ENCODE peak calls at places on chromosomes 2 and 18, in four cellular contexts. One of them, this sample, is unnamed.

GRCh38 chr2:179273461-179273962 is 8.9 kb upstream of the SESTD1 start:
- DNase-seq in dorsolateral prefrontal cortex: no peak
- DNase-seq in endodermal cell: no peak
- DNase-seq in omental fat pad: no peak
- DNase-seq in this sample: no peak

GRCh38 chr2:173607601-173608311 is 253.1 kb downstream of the CDCA7 start:
- DNase-seq in omental fat pad: no peak
- DNase-seq in endodermal cell: no peak
- DNase-seq in dorsolateral prefrontal cortex: no peak
- DNase-seq in this sample: no peak

GRCh38 chr18:70384181-70384790 is 95.4 kb downstream of the SOCS6 start:
- DNase-seq in dorsolateral prefrontal cortex: no peak
- DNase-seq in omental fat pad: no peak
- DNase-seq in endodermal cell: no peak
- DNase-seq in this sample: no peak

GRCh38 chr2:67965246-67965645 is 97.6 kb downstream of the C1D start:
- DNase-seq in omental fat pad: no peak
- DNase-seq in endodermal cell: no peak
- DNase-seq in dorsolateral prefrontal cortex: no peak
- DNase-seq in this sample: no peak

GRCh38 chr2:160140471-160140870 is 59.6 kb downstream of the ITGB6 start:
- DNase-seq in omental fat pad: no peak
- DNase-seq in endodermal cell: no peak
- DNase-seq in dorsolateral prefrontal cortex: no peak
- DNase-seq in this sample: no peak

GRCh38 chr2:696463-696862 is 19.3 kb upstream of the TMEM18 start:
- DNase-seq in dorsolateral prefrontal cortex: no peak
- DNase-seq in endodermal cell: no peak
- DNase-seq in omental fat pad: no peak
- DNase-seq in this sample: no peak

GRCh38 chr18:12460874-12461273 is 53.1 kb downstream of the PRELID3A start:
- DNase-seq in dorsolateral prefrontal cortex: no peak
- DNase-seq in omental fat pad: no peak
- DNase-seq in endodermal cell: no peak
- DNase-seq in this sample: no peak

GRCh38 chr18:66993492-66993891 is 389.6 kb upstream of the CDH19 start:
- DNase-seq in dorsolateral prefrontal cortex: no peak
- DNase-seq in endodermal cell: no peak
- DNase-seq in omental fat pad: no peak
- DNase-seq in this sample: no peak

GRCh38 chr2:47072018-47072691 is 83.0 kb downstream of the STPG4 start:
- DNase-seq in dorsolateral prefrontal cortex: peak
- DNase-seq in endodermal cell: no peak
- DNase-seq in omental fat pad: peak
- DNase-seq in this sample: no peak

GRCh38 chr2:238974510-238975166 is 126.8 kb downstream of the TWIST2 start:
- DNase-seq in endodermal cell: peak
- DNase-seq in dorsolateral prefrontal cortex: no peak
- DNase-seq in omental fat pad: no peak
- DNase-seq in this sample: no peak

GRCh38 chr2:70708376-70709199 is 59.4 kb downstream of the ADD2 start:
- DNase-seq in dorsolateral prefrontal cortex: no peak
- DNase-seq in omental fat pad: no peak
- DNase-seq in endodermal cell: peak
- DNase-seq in this sample: no peak

GRCh38 chr18:63787673-63788072 is 12.5 kb downstream of the SERPINB7 start:
- DNase-seq in omental fat pad: no peak
- DNase-seq in endodermal cell: no peak
- DNase-seq in dorsolateral prefrontal cortex: no peak
- DNase-seq in this sample: no peak

GRCh38 chr2:218029366-218030360 is 26.9 kb upstream of the TNS1 start:
- DNase-seq in dorsolateral prefrontal cortex: no peak
- DNase-seq in endodermal cell: peak
- DNase-seq in omental fat pad: no peak
- DNase-seq in this sample: no peak

GRCh38 chr18:38052879-38053590 is 487.4 kb upstream of the CELF4 start:
- DNase-seq in endodermal cell: no peak
- DNase-seq in omental fat pad: no peak
- DNase-seq in dorsolateral prefrontal cortex: no peak
- DNase-seq in this sample: no peak

GRCh38 chr2:121055501-121055900 is 229.5 kb downstream of the TFCP2L1 start:
- DNase-seq in endodermal cell: no peak
- DNase-seq in dorsolateral prefrontal cortex: no peak
- DNase-seq in omental fat pad: no peak
- DNase-seq in this sample: no peak

GRCh38 chr2:137521653-137522052 is 442.6 kb upstream of the HNMT start:
- DNase-seq in dorsolateral prefrontal cortex: no peak
- DNase-seq in endodermal cell: no peak
- DNase-seq in omental fat pad: no peak
- DNase-seq in this sample: no peak

GRCh38 chr2:67340118-67341011 is 56.8 kb upstream of the ETAA1 start:
- DNase-seq in endodermal cell: no peak
- DNase-seq in omental fat pad: no peak
- DNase-seq in dorsolateral prefrontal cortex: no peak
- DNase-seq in this sample: no peak

GRCh38 chr2:22209545-22209944 is 1085.8 kb downstream of the TDRD15 start:
- DNase-seq in endodermal cell: no peak
- DNase-seq in omental fat pad: no peak
- DNase-seq in dorsolateral prefrontal cortex: no peak
- DNase-seq in this sample: no peak

GRCh38 chr18:80193701-80194100 is 53.6 kb downstream of the PARD6G start:
- DNase-seq in endodermal cell: peak
- DNase-seq in omental fat pad: no peak
- DNase-seq in dorsolateral prefrontal cortex: no peak
- DNase-seq in this sample: no peak

GRCh38 chr2:19648583-19648982 is 253.2 kb downstream of the TTC32 start:
- DNase-seq in omental fat pad: peak
- DNase-seq in dorsolateral prefrontal cortex: no peak
- DNase-seq in endodermal cell: no peak
- DNase-seq in this sample: no peak

GRCh38 chr2:88735853-88736252 is 44.4 kb downstream of the RPIA start:
- DNase-seq in dorsolateral prefrontal cortex: no peak
- DNase-seq in endodermal cell: no peak
- DNase-seq in omental fat pad: no peak
- DNase-seq in this sample: no peak

GRCh38 chr2:2571301-2572198 is 240.5 kb upstream of the MYT1L start:
- DNase-seq in dorsolateral prefrontal cortex: no peak
- DNase-seq in endodermal cell: peak
- DNase-seq in omental fat pad: no peak
- DNase-seq in this sample: no peak

GRCh38 chr2:218995972-218996644 is 2.9 kb upstream of the CRYBA2 start:
- DNase-seq in endodermal cell: peak
- DNase-seq in omental fat pad: peak
- DNase-seq in dorsolateral prefrontal cortex: peak
- DNase-seq in this sample: peak

GRCh38 chr2:172239944-172240590 is 137.4 kb upstream of the DLX2 start:
- DNase-seq in endodermal cell: no peak
- DNase-seq in omental fat pad: no peak
- DNase-seq in dorsolateral prefrontal cortex: no peak
- DNase-seq in this sample: no peak

GRCh38 chr2:196159223-196159892 is 12.0 kb downstream of the STK17B start:
- DNase-seq in dorsolateral prefrontal cortex: no peak
- DNase-seq in omental fat pad: no peak
- DNase-seq in endodermal cell: no peak
- DNase-seq in this sample: no peak

GRCh38 chr2:211498551-211499205 is 942.3 kb downstream of the CPS1 start:
- DNase-seq in omental fat pad: no peak
- DNase-seq in dorsolateral prefrontal cortex: no peak
- DNase-seq in endodermal cell: no peak
- DNase-seq in this sample: no peak

GRCh38 chr18:58335821-58336220 is 291.8 kb downstream of the NEDD4L start:
- DNase-seq in omental fat pad: no peak
- DNase-seq in dorsolateral prefrontal cortex: no peak
- DNase-seq in endodermal cell: no peak
- DNase-seq in this sample: no peak
- TF ChIP-seq CTCF in omental fat pad: no peak
- TF ChIP-seq CTCF in dorsolateral prefrontal cortex: no peak
- TF ChIP-seq CTCF in endodermal cell: peak
- TF ChIP-seq CTCF in this sample: no peak

GRCh38 chr2:12490641-12491040 is 226.1 kb upstream of the TRIB2 start:
- DNase-seq in omental fat pad: no peak
- DNase-seq in endodermal cell: no peak
- DNase-seq in dorsolateral prefrontal cortex: no peak
- DNase-seq in this sample: no peak

GRCh38 chr2:12488365-12488972 is 228.3 kb upstream of the TRIB2 start:
- DNase-seq in dorsolateral prefrontal cortex: no peak
- DNase-seq in endodermal cell: no peak
- DNase-seq in omental fat pad: no peak
- DNase-seq in this sample: no peak

GRCh38 chr2:12495247-12495868 is 221.4 kb upstream of the TRIB2 start:
- DNase-seq in endodermal cell: no peak
- DNase-seq in omental fat pad: no peak
- DNase-seq in dorsolateral prefrontal cortex: no peak
- DNase-seq in this sample: no peak

GRCh38 chr2:12498286-12498685 is 218.4 kb upstream of the TRIB2 start:
- DNase-seq in dorsolateral prefrontal cortex: no peak
- DNase-seq in omental fat pad: no peak
- DNase-seq in endodermal cell: no peak
- DNase-seq in this sample: no peak

DNA sequence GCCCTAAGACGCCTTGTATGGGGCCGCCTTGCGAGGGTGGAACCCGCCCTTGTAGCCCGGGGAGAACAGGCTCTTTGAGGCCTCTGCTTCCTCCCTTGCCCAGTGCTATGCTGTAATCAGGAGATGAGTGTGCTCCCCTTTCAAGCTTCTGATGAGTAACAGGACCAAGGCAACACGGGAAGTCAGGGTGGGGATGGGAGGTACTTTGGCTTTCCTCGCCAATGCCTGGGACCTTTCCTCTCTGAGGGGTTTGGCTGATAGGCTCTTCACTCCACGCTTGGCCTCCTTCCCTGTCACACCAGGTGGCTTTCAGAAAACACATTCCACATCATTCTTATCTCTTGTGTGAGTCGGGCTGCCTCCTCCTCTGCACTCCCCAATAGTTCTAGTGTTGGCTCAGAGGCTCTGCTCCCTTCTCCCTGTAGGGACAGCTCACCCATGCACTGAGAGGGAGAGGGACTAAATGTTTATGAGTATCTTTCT is 223.7 kb upstream of the TRIB2 start:
- DNase-seq in dorsolateral prefrontal cortex: no peak
- DNase-seq in endodermal cell: peak
- DNase-seq in omental fat pad: no peak
- DNase-seq in this sample: no peak
- TF ChIP-seq CTCF in dorsolateral prefrontal cortex: no peak
- TF ChIP-seq CTCF in endodermal cell: no peak
- TF ChIP-seq CTCF in omental fat pad: no peak
- TF ChIP-seq CTCF in this sample: no peak

DNA sequence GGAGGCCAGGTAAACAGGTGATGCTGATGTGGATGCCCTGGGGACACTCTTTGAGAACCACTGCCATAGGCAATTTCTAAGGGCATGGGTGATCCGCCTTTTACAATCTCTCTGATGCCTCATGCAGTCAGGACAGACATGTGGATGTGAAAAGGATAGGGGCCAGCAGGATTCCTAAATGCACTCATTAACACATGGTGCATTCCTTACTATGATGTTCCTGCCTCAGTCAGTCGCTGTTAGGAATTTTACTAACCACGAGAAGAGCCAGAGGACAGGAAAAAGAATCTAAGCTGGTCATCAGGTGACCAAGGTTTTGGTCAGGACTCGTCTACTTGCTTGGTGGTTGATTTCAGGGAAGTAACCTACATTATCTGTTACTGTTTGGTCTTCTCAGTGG is 191.0 kb downstream of the ARL4C start:
- DNase-seq in dorsolateral prefrontal cortex: no peak
- DNase-seq in endodermal cell: no peak
- DNase-seq in omental fat pad: no peak
- DNase-seq in this sample: no peak
- TF ChIP-seq CTCF in dorsolateral prefrontal cortex: no peak
- TF ChIP-seq CTCF in endodermal cell: no peak
- TF ChIP-seq CTCF in omental fat pad: no peak
- TF ChIP-seq CTCF in this sample: no peak

DNA sequence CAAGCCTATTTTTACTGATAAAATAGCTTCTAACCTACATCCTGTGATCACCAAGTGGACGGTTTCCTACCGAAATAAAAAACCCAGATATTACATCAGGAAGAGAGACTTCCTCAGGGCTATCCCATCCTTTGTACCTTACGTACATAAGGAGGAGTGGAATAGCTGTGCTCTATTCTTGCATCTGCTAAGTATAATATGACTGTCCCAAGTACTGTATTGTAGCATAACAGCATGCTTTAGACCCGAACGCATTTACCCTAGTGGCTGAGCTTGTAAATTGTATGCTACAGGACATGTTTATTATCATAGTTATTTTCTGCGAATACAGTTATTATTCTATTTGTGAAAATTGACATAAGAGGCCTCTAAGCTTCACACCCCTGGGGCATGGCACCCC is 302.4 kb downstream of the CLIP4 start:
- DNase-seq in endodermal cell: no peak
- DNase-seq in omental fat pad: no peak
- DNase-seq in dorsolateral prefrontal cortex: no peak
- DNase-seq in this sample: no peak
- TF ChIP-seq CTCF in endodermal cell: peak
- TF ChIP-seq CTCF in omental fat pad: no peak
- TF ChIP-seq CTCF in dorsolateral prefrontal cortex: no peak
- TF ChIP-seq CTCF in this sample: peak

GRCh38 chr2:43226955-43227829 is 786 bp upstream of the ZFP36L2 start:
- DNase-seq in omental fat pad: peak
- DNase-seq in dorsolateral prefrontal cortex: peak
- DNase-seq in endodermal cell: peak
- DNase-seq in this sample: peak
- TF ChIP-seq CTCF in omental fat pad: no peak
- TF ChIP-seq CTCF in dorsolateral prefrontal cortex: peak
- TF ChIP-seq CTCF in endodermal cell: peak
- TF ChIP-seq CTCF in this sample: no peak

DNA sequence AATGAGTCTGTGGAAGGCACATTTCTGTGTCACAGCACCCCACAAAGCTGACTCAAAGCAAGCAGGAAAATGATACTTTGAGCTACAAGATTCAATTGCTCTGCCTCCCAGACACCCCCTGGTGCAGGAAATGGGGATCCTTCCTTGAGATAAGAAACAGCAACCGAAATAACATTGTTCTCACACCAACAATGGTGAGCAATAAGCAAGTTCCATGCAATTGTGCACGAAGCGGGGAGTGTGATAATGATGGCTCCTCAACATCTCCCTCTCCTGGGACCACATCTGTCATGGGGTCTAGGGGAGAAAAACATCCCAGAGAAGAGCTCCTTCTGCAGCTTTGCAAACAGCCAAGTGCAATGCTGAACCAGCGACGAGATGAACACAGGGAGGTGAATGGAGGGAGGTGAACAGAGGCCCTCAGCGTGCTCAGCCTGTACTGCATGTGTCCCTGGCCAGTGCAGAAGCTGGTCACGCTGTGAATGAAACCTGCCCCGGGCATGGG is 67.7 kb downstream of the PDCL3 start:
- DNase-seq in omental fat pad: no peak
- DNase-seq in endodermal cell: no peak
- DNase-seq in dorsolateral prefrontal cortex: no peak
- DNase-seq in this sample: no peak
- TF ChIP-seq CTCF in omental fat pad: no peak
- TF ChIP-seq CTCF in endodermal cell: no peak
- TF ChIP-seq CTCF in dorsolateral prefrontal cortex: no peak
- TF ChIP-seq CTCF in this sample: no peak